ENCODE peak calls at places on chromosomes 11 and 22, in nine cellular contexts. O is pancreas; B is body of pancreas; Z is AG04450; Y is left lung; Q is cardiac muscle cell; N is CD8-positive, alpha-beta memory T cell; D is stomach; S is GM23248. R is an unnamed sample.

GRCh38 chr11:47376183-47376542 is 2.2 kb downstream of the SPI1 start:
- DNase-seq in B (no peak), O (no peak), Q (no peak), S (no peak), D (no peak), Z (no peak), N (no peak), Y (no peak), R (peak)

GRCh38 chr11:21567628-21568290 is 625.1 kb upstream of the ANO5 start:
- DNase-seq in Q (no peak), Y (no peak), N (no peak), S (no peak), O (no peak), Z (no peak), B (no peak), D (no peak), R (no peak)

GRCh38 chr22:45262931-45263789 is 21.6 kb upstream of the UPK3A start:
- DNase-seq in Z (no peak), Q (no peak), B (peak), Y (peak), D (no peak), O (no peak), S (peak), N (no peak), R (peak)

GRCh38 chr11:134120921-134121526 is 52.2 kb downstream of the JAM3 start:
- DNase-seq in S (peak), Q (no peak), Z (no peak), D (no peak), N (no peak), B (no peak), Y (no peak), O (no peak), R (no peak)

GRCh38 chr11:16902979-16903378 is 111.2 kb downstream of the PLEKHA7 start:
- DNase-seq in D (no peak), B (no peak), Q (no peak), N (no peak), Y (no peak), O (no peak), S (no peak), Z (no peak), R (no peak)

GRCh38 chr11:133942594-133942993 is 14.2 kb downstream of the IGSF9B start:
- DNase-seq in O (no peak), Y (no peak), B (no peak), N (no peak), Z (no peak), Q (no peak), D (no peak), S (no peak), R (no peak)

GRCh38 chr11:66478823-66479740 is 1.2 kb upstream of the DPP3 start:
- DNase-seq in Z (no peak), B (peak), N (no peak), O (peak), Y (peak), Q (peak), D (peak), S (peak), R (peak)

GRCh38 chr11:12540075-12540685 is 134.0 kb upstream of the TEAD1 start:
- DNase-seq in Z (no peak), Y (no peak), S (peak), B (no peak), Q (no peak), N (no peak), O (no peak), D (no peak), R (no peak)

GRCh38 chr11:27395556-27396258 is 32.7 kb upstream of the CCDC34 start:
- DNase-seq in B (peak), O (peak), Y (no peak), Z (peak), Q (no peak), N (no peak), D (peak), S (peak), R (no peak)

GRCh38 chr11:12089473-12089872 is 20.9 kb upstream of the MICAL2 start:
- DNase-seq in N (no peak), D (no peak), S (no peak), Y (no peak), Q (no peak), Z (no peak), B (no peak), O (no peak), R (no peak)

GRCh38 chr22:40485813-40486610 is 115.6 kb downstream of the SGSM3 start:
- DNase-seq in Q (no peak), Z (no peak), S (peak), N (no peak), D (no peak), O (no peak), B (no peak), Y (no peak), R (no peak)

GRCh38 chr11:118435233-118435892 is 929 bp upstream of the KMT2A start:
- DNase-seq in Y (peak), S (peak), B (peak), O (peak), Z (no peak), N (no peak), D (peak), Q (peak), R (peak)

DNA sequence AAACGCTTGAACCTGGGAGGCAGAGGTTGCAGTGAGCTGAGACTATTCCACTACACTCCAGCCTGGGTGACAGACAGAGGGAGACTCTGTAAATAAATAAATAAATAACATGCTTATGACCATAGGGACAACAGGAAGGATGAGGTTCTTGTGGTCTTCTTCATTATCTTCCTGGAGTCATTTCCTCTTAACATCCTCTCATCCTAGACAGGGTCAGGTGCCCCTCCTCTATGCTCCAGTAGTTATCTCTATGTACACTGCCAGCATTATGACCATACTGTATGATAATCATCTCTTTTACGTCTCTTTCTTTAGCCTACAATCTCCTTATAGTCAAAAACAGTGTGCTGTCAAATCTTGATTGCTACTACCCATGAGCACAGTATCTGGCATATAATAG is 17.7 kb downstream of the RAB30 start:
- DNase-seq in Y (no peak), S (no peak), Z (no peak), B (no peak), N (no peak), O (no peak), D (no peak), Q (no peak), R (no peak)
- H3K27ac ChIP-seq in Y (no peak), S (no peak), Z (no peak), B (no peak), N (no peak), O (no peak), D (no peak), Q (no peak), R (no peak)

GRCh38 chr11:6468712-6469495 is 4.8 kb downstream of the TRIM3 start:
- DNase-seq in O (peak), S (peak), Y (peak), Z (peak), Q (peak), B (peak), D (peak), N (no peak), R (peak)
- H3K27ac ChIP-seq in O (no peak), S (no peak), Y (no peak), Z (no peak), Q (peak), B (peak), D (peak), N (no peak), R (no peak)

GRCh38 chr11:113505046-113505445 is 29.8 kb upstream of the DRD2 start:
- DNase-seq in Y (no peak), Q (no peak), Z (no peak), O (no peak), D (no peak), N (no peak), B (no peak), S (peak), R (no peak)

GRCh38 chr11:113507341-113507740 is 32.1 kb upstream of the DRD2 start:
- DNase-seq in N (no peak), Q (no peak), B (no peak), S (peak), D (no peak), O (no peak), Y (no peak), Z (no peak), R (no peak)

GRCh38 chr11:113505541-113506375 is 30.6 kb upstream of the DRD2 start:
- DNase-seq in Q (no peak), O (no peak), B (no peak), Z (no peak), N (no peak), D (no peak), S (peak), Y (no peak), R (no peak)

GRCh38 chr11:113506893-113507292 is 31.7 kb upstream of the DRD2 start:
- DNase-seq in Z (no peak), Q (no peak), N (no peak), O (no peak), Y (no peak), S (peak), B (no peak), D (no peak), R (no peak)

DNA sequence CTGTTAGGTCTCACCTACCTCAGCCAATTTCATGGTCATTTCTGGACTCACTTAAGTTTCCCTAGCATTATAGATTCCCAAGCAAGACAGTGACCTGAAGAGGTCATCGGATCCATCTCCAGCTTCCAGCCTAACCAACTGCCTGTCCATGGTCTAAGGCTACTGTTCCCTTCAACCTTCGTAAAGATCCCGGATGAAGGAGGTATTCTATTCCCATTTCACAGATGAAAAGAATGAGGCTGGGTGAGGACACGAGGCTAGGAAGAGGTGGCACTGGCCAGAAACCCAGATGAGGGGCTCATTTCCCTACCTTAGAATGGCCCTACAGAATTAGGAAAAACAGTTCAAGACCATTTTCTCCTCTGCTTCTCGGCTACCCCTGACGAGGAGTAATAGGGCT is 31.3 kb upstream of the DRD2 start:
- DNase-seq in S (no peak), Z (no peak), D (no peak), B (no peak), O (no peak), Y (no peak), N (no peak), Q (no peak), R (no peak)
- H3K27ac ChIP-seq in S (peak), Z (no peak), D (no peak), B (no peak), O (no peak), Y (no peak), N (no peak), Q (no peak), R (no peak)

DNA sequence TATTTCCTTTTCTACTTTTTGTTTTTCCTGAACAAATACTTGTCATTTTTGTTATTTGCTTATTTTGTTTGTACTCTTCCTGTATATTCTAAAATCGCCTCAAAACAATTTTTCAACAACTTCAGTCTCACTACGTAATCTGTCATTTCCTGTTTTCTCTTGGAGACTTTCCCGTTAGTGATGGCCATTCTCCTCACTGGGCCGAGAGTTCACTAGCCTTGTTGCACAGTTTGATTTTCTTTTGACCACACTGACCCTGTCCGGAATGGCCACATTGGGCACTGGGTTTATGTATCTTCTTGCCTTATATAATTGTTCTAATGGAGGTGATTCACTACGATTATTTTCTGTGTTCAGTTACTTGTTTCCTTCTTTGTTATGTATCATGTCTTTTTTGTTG is 726.1 kb downstream of the FAM181B start:
- DNase-seq in Y (no peak), B (no peak), N (no peak), S (no peak), Q (no peak), Z (no peak), O (no peak), D (no peak), R (no peak)
- H3K27ac ChIP-seq in Y (no peak), B (no peak), N (no peak), S (no peak), Q (no peak), Z (no peak), O (no peak), D (no peak), R (no peak)

GRCh38 chr11:124113890-124114289 is 1.4 kb upstream of the VWA5A start:
- DNase-seq in S (peak), N (no peak), D (no peak), Q (no peak), Z (no peak), Y (peak), B (no peak), O (no peak), R (no peak)

GRCh38 chr11:124114942-124115781 is at the start of gene VWA5A:
- DNase-seq in Z (peak), B (peak), O (peak), Q (peak), N (peak), Y (peak), D (peak), S (peak), R (peak)

GRCh38 chr11:124119103-124119502 is 3.9 kb downstream of the VWA5A start:
- DNase-seq in D (no peak), Y (no peak), S (no peak), N (no peak), O (no peak), B (no peak), Z (no peak), Q (no peak), R (no peak)

DNA sequence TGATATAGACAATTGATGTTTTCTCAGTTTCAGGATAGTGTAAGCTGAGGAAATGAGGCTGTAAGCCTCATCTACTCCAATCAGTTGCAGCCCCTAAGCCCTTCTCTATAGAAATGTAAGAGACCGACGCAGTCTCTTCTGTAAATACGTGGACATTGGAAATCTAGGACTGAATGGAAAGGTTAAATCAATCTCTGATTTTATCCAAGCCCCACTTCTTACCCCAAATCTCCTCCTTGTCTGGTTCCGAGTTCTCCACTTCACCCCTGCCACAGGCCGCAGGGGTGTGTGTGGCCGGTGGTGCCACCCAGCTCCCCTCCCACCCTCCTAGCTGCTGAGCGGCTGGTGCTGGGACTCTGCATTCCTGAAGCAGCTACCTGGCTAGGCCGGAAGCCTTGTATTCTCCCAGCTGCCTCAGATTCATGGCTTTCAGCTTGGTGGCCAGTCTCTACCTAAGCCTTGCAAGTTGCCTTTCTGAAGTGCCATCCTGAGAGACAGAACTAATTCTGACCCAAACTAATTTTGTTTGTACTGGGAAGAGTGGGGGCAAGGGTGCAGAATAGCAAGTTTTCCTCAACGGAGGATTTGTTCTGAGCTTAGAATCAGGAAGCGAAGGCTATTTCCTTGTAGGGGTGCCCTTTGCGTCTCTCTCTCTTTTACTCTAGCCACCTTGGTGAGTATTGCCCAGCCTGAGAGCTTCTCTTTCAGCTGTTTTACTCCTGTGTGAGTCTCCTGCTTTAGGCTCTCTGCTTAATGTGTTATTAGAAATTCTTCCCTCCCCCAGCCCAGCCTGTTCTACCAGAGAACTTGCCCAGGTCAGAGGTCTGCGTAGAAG is 749 bp downstream of the VWA5A start:
- DNase-seq in Z (no peak), B (peak), N (no peak), Q (peak), D (peak), S (no peak), Y (peak), O (peak), R (peak)
- H3K27ac ChIP-seq in Z (no peak), B (peak), N (no peak), Q (peak), D (peak), S (no peak), Y (peak), O (peak), R (peak)

GRCh38 chr22:22697377-22698120 is 53.1 kb downstream of the GGTLC2 start:
- DNase-seq in Y (no peak), O (no peak), B (no peak), S (no peak), D (no peak), Z (no peak), Q (no peak), N (no peak), R (no peak)
- H3K27ac ChIP-seq in Y (no peak), O (no peak), B (no peak), S (no peak), D (no peak), Z (no peak), Q (no peak), N (no peak), R (no peak)